ENCODE peak calls at places on chromosomes 7 and 10, in seven cellular contexts. G is activated T-cell treated with anti-CD3 and anti-CD28 coated beads, Interleukin-2, amount 50 U/mL, for 48 hours; V is left lung; B is LHCN-M2; D is choroid plexus epithelial cell; M is Right ventricle myocardium inferior; X is EL. N is an unnamed sample.

GRCh38 chr10:62053860-62054259 is 152.4 kb downstream of the ARID5B start:
- DNase-seq in G (no peak), V (no peak), B (no peak), D (no peak), M (no peak), X (no peak), N (no peak)

GRCh38 chr7:2301510-2301860 is 12.8 kb downstream of the SNX8 start:
- DNase-seq in G (no peak), V (no peak), B (peak; percentile 32), D (no peak), M (no peak), X (no peak), N (no peak)

GRCh38 chr10:124917939-124918830 is 23.7 kb upstream of the ZRANB1 start:
- DNase-seq in G (no peak), V (no peak), B (peak; percentile 69), D (peak; percentile 50), M (no peak), X (peak; percentile 76), N (peak; percentile 80)

GRCh38 chr7:122183106-122183505 is 39.1 kb upstream of the AASS start:
- DNase-seq in G (no peak), V (no peak), B (no peak), D (no peak), M (no peak), X (no peak), N (no peak)

GRCh38 chr10:43965033-43965917 is 316.6 kb upstream of the ZNF32 start:
- DNase-seq in G (no peak), V (no peak), B (peak; percentile 37), D (peak; percentile 22), M (no peak), X (peak; percentile 58), N (peak; percentile 30)

GRCh38 chr7:6577369-6578113 is at the start of gene ZDHHC4:
- DNase-seq in G (peak; percentile 90), V (peak; percentile 90), B (peak; percentile 88), D (peak; percentile 90), M (peak; percentile 94), X (peak; percentile 90), N (peak; percentile 89)

GRCh38 chr7:29989257-29989995 is at the start of gene SCRN1:
- DNase-seq in G (peak; percentile 44), V (peak; percentile 58), B (peak; percentile 59), D (peak; percentile 34), M (peak; percentile 66), X (no peak), N (peak; percentile 32)

GRCh38 chr10:89837173-89838001 is 136.0 kb downstream of the KIF20B start:
- DNase-seq in G (peak; percentile 53), V (peak; percentile 47), B (no peak), D (peak; percentile 45), M (peak; percentile 73), X (peak; percentile 23), N (peak; percentile 30)

GRCh38 chr7:69717221-69717620 is 118.9 kb downstream of the AUTS2 start:
- DNase-seq in G (no peak), V (no peak), B (no peak), D (no peak), M (no peak), X (no peak), N (no peak)

GRCh38 chr10:75611972-75612331 is 180.5 kb downstream of the LRMDA start:
- DNase-seq in G (no peak), V (no peak), B (no peak), D (no peak), M (no peak), X (no peak), N (no peak)

GRCh38 chr10:28569506-28570159 is 36.7 kb downstream of the WAC start:
- DNase-seq in G (no peak), V (no peak), B (peak; percentile 40), D (peak; percentile 63), M (no peak), X (peak; percentile 37), N (peak; percentile 58)